ENCODE peak calls at places on chromosomes 7 and 10, in four cellular contexts. One of them, this sample, is unnamed. For H3K36me3 and H3K4me1, the result is how much of the 10 kb centered on the place peaks cover.

GRCh38 chr10:29160110-29160669 is 128.7 kb upstream of the LYZL1 start:
- DNase-seq in keratinocyte: peak
- DNase-seq in PC-3: peak
- DNase-seq in spleen: no peak
- DNase-seq in this sample: no peak

GRCh38 chr10:102113956-102114857 is 6.0 kb downstream of the LDB1 start:
- DNase-seq in keratinocyte: no peak
- DNase-seq in PC-3: no peak
- DNase-seq in spleen: peak
- DNase-seq in this sample: no peak

GRCh38 chr10:122669045-122669444 is 30.6 kb downstream of the C10orf120 start:
- DNase-seq in keratinocyte: no peak
- DNase-seq in PC-3: no peak
- DNase-seq in spleen: no peak
- DNase-seq in this sample: no peak

GRCh38 chr7:79282051-79282694 is 171.3 kb downstream of the MAGI2 start:
- DNase-seq in keratinocyte: no peak
- DNase-seq in PC-3: peak
- DNase-seq in spleen: no peak
- DNase-seq in this sample: no peak

GRCh38 chr10:122782911-122783310 is 62.7 kb downstream of the CUZD1 start:
- DNase-seq in keratinocyte: no peak
- DNase-seq in PC-3: no peak
- DNase-seq in spleen: no peak
- DNase-seq in this sample: no peak

GRCh38 chr10:49377256-49377655 is 18.6 kb downstream of the DRGX start:
- DNase-seq in keratinocyte: no peak
- DNase-seq in PC-3: no peak
- DNase-seq in spleen: no peak
- DNase-seq in this sample: no peak

GRCh38 chr10:66162560-66163143 is 763.2 kb upstream of the LRRTM3 start:
- DNase-seq in keratinocyte: no peak
- DNase-seq in PC-3: peak
- DNase-seq in spleen: no peak
- DNase-seq in this sample: no peak

GRCh38 chr10:122954731-122955050 is 664 bp upstream of the C10orf88 start:
- DNase-seq in keratinocyte: no peak
- DNase-seq in PC-3: no peak
- DNase-seq in spleen: peak
- DNase-seq in this sample: no peak

GRCh38 chr7:130476287-130477001 is 15.4 kb upstream of the MEST start:
- DNase-seq in keratinocyte: no peak
- DNase-seq in PC-3: no peak
- DNase-seq in spleen: no peak
- DNase-seq in this sample: no peak

GRCh38 chr10:7408494-7409044 is 2.3 kb downstream of the SFMBT2 start:
- DNase-seq in keratinocyte: no peak
- DNase-seq in PC-3: peak
- DNase-seq in spleen: peak
- DNase-seq in this sample: no peak

GRCh38 chr7:122068999-122069398 is 75.0 kb downstream of the AASS start:
- DNase-seq in keratinocyte: no peak
- DNase-seq in PC-3: no peak
- DNase-seq in spleen: no peak
- DNase-seq in this sample: no peak

GRCh38 chr10:29948971-29949370 is 110.4 kb downstream of the JCAD start:
- DNase-seq in keratinocyte: peak
- DNase-seq in PC-3: peak
- DNase-seq in spleen: no peak
- DNase-seq in this sample: peak

GRCh38 chr10:78361031-78361430 is 327.4 kb downstream of the RPS24 start:
- DNase-seq in keratinocyte: no peak
- DNase-seq in PC-3: peak
- DNase-seq in spleen: peak
- DNase-seq in this sample: no peak

GRCh38 chr10:100890141-100890695 is 22.5 kb upstream of the SLF2 start:
- DNase-seq in keratinocyte: no peak
- DNase-seq in PC-3: no peak
- DNase-seq in spleen: no peak
- DNase-seq in this sample: no peak

GRCh38 chr7:111639894-111640293 is 77.6 kb upstream of the IMMP2L start:
- DNase-seq in keratinocyte: no peak
- DNase-seq in PC-3: no peak
- DNase-seq in spleen: no peak
- DNase-seq in this sample: no peak

GRCh38 chr7:25812086-25812855 is 339.7 kb upstream of the NFE2L3 start:
- DNase-seq in keratinocyte: no peak
- DNase-seq in PC-3: no peak
- DNase-seq in spleen: no peak
- DNase-seq in this sample: no peak

GRCh38 chr10:63553031-63553430 is 31.8 kb downstream of the REEP3 start:
- DNase-seq in keratinocyte: no peak
- DNase-seq in PC-3: peak
- DNase-seq in spleen: no peak
- DNase-seq in this sample: no peak

GRCh38 chr10:35274511-35275060 is 61.7 kb upstream of the CCNY start:
- DNase-seq in keratinocyte: no peak
- DNase-seq in PC-3: no peak
- DNase-seq in spleen: no peak
- DNase-seq in this sample: no peak

GRCh38 chr7:42125321-42125720 is 111.7 kb downstream of the GLI3 start:
- DNase-seq in keratinocyte: no peak
- DNase-seq in PC-3: no peak
- DNase-seq in spleen: no peak
- DNase-seq in this sample: no peak

GRCh38 chr7:150388709-150389531 is 9.8 kb downstream of the ZNF775 start:
- DNase-seq in keratinocyte: no peak
- DNase-seq in PC-3: no peak
- DNase-seq in spleen: peak
- DNase-seq in this sample: peak
- H3K36me3 ChIP-seq in keratinocyte: under half
- H3K36me3 ChIP-seq in PC-3: under half
- H3K36me3 ChIP-seq in spleen: under half
- H3K36me3 ChIP-seq in this sample: under half

DNA sequence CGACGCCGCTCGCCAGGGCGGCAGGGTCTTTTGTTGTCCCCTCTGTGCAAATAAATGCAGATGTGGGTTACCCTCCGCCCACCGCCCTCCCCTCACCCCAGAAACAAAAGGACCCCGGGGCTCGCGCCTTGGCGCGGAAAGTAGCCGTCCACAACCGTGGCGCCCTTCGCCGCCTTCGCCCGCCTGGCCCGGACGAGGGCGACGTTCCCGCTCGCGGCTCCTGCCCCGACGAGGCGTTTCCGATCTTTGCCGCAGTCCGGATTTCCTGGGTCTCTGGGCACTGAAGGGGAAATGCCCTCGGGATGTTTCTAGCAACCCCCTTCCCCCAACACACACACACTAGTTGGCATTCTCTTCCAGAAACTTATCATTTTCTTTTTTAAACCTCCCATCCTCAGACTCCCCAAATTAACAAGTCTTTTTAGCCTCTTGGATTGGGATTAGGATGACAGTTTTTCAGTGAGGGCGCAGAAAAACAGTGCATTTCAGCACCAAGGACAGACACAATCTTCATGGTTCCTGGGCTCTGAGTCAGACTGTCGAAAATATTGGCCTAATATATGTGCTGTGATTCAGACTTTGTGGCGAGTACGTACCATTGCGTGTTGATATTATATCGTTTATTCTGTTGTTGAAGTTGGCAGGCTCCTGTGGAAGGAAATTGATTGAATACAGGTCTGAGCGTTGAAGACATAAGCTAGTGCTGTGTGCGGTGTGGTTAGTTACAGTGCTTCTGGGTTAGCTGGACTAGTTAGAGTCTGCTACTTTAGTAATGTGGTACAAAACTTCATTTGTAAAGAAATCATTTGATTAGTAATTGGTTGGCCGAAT is 803 bp downstream of the PHYHIPL start:
- DNase-seq in keratinocyte: peak
- DNase-seq in PC-3: peak
- DNase-seq in spleen: peak
- DNase-seq in this sample: no peak
- TF ChIP-seq CTCF in keratinocyte: no peak
- TF ChIP-seq CTCF in PC-3: no peak
- TF ChIP-seq CTCF in spleen: no peak
- TF ChIP-seq CTCF in this sample: no peak

GRCh38 chr7:30799206-30799975 is 28.2 kb downstream of the MINDY4 start:
- DNase-seq in keratinocyte: peak
- DNase-seq in PC-3: peak
- DNase-seq in spleen: no peak
- DNase-seq in this sample: peak

GRCh38 chr7:30797294-30798040 is 26.2 kb downstream of the MINDY4 start:
- DNase-seq in keratinocyte: no peak
- DNase-seq in PC-3: no peak
- DNase-seq in spleen: no peak
- DNase-seq in this sample: peak

GRCh38 chr7:30802812-30803211 is 31.6 kb downstream of the MINDY4 start:
- DNase-seq in keratinocyte: no peak
- DNase-seq in PC-3: no peak
- DNase-seq in spleen: no peak
- DNase-seq in this sample: no peak

GRCh38 chr7:30800785-30801252 is 29.6 kb downstream of the MINDY4 start:
- DNase-seq in keratinocyte: no peak
- DNase-seq in PC-3: peak
- DNase-seq in spleen: no peak
- DNase-seq in this sample: peak

GRCh38 chr7:30799976-30800661 is 28.9 kb downstream of the MINDY4 start:
- DNase-seq in keratinocyte: no peak
- DNase-seq in PC-3: no peak
- DNase-seq in spleen: no peak
- DNase-seq in this sample: no peak
- H3K4me1 ChIP-seq in keratinocyte: half or more
- H3K4me1 ChIP-seq in PC-3: half or more
- H3K4me1 ChIP-seq in spleen: under half
- H3K4me1 ChIP-seq in this sample: under half

GRCh38 chr7:70764004-70764691 is 367.8 kb upstream of the GALNT17 start:
- DNase-seq in keratinocyte: no peak
- DNase-seq in PC-3: no peak
- DNase-seq in spleen: no peak
- DNase-seq in this sample: no peak
- H3K36me3 ChIP-seq in keratinocyte: under half
- H3K36me3 ChIP-seq in PC-3: under half
- H3K36me3 ChIP-seq in spleen: under half
- H3K36me3 ChIP-seq in this sample: under half

GRCh38 chr7:16847381-16847860 is 34.4 kb downstream of the AGR3 start:
- DNase-seq in keratinocyte: no peak
- DNase-seq in PC-3: peak
- DNase-seq in spleen: no peak
- DNase-seq in this sample: no peak
- TF ChIP-seq CTCF in keratinocyte: no peak
- TF ChIP-seq CTCF in PC-3: no peak
- TF ChIP-seq CTCF in spleen: no peak
- TF ChIP-seq CTCF in this sample: no peak

DNA sequence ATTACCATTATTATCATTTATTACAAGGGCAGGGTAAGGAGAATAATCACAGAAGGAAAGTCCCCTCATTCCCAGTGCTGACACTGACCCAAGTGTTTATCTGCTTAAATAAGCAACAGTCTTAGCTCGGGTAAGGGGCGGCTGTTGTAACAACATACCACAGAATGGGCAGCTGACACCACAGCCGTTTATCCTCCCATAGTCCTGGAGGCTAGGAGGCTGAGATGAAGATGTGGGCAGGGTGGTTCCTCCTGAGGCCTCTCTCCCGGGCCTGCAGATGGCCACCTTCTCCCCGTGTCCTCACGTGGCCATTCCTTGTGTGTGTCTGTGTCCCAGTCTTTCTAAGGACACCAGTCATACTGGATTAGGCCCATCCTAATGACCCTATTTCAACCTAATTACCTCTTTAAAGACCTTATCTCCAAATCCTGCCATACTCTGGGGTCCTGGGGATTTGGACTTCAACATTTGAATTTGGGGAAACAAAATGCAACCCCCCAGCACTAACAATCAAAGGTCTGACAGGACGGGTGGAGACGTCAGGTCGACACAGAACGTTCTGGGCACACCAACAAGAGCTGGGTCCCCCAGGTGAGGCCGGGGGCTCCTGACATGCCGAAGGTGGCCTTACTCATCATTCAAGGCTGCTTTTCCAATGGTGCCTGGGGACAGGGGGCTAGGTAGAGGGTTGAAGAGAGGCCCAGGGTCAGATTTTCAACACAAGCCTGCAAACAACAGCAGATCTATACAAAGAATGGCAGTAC is 93.5 kb downstream of the TNS3 start:
- DNase-seq in keratinocyte: no peak
- DNase-seq in PC-3: no peak
- DNase-seq in spleen: peak
- DNase-seq in this sample: no peak
- H3K4me1 ChIP-seq in keratinocyte: under half
- H3K4me1 ChIP-seq in PC-3: under half
- H3K4me1 ChIP-seq in spleen: under half
- H3K4me1 ChIP-seq in this sample: under half

GRCh38 chr7:158943234-158943633 is 86.9 kb downstream of the DYNC2I1 start:
- DNase-seq in keratinocyte: no peak
- DNase-seq in PC-3: no peak
- DNase-seq in spleen: no peak
- DNase-seq in this sample: no peak

GRCh38 chr7:158941821-158942605 is 85.7 kb downstream of the DYNC2I1 start:
- DNase-seq in keratinocyte: no peak
- DNase-seq in PC-3: no peak
- DNase-seq in spleen: no peak
- DNase-seq in this sample: no peak

GRCh38 chr7:158944950-158945349 is 88.6 kb downstream of the DYNC2I1 start:
- DNase-seq in keratinocyte: no peak
- DNase-seq in PC-3: no peak
- DNase-seq in spleen: no peak
- DNase-seq in this sample: no peak

GRCh38 chr7:158944195-158944594 is 87.8 kb downstream of the DYNC2I1 start:
- DNase-seq in keratinocyte: no peak
- DNase-seq in PC-3: no peak
- DNase-seq in spleen: no peak
- DNase-seq in this sample: no peak

DNA sequence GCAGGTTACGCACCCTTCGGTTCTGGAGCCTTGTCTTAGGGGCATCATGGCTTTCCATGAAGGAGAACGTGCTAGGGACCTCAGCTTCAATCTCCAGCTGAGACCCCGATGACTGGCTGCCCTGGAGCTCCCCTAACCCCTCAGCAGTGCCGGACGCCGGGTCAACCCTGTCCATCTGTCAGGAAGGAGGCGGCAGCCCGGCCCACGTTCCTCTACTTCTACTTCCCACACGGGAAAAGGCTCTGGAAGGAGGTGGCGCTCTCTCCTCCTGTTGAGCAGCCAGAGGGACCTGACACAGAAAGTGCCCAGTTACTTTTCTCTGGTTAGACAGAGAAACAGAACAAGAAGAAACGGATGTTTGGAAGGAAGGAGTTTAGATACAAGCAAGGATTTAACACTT is 87.4 kb downstream of the DYNC2I1 start:
- DNase-seq in keratinocyte: no peak
- DNase-seq in PC-3: no peak
- DNase-seq in spleen: no peak
- DNase-seq in this sample: no peak
- H3K36me3 ChIP-seq in keratinocyte: under half
- H3K36me3 ChIP-seq in PC-3: under half
- H3K36me3 ChIP-seq in spleen: under half
- H3K36me3 ChIP-seq in this sample: half or more